ENCODE peak calls at places on chromosomes 6 and 20, in four cellular contexts. E, R, F and Y are unnamed samples.

GRCh38 chr20:36153754-36154695 is 515 bp upstream of the EPB41L1 start:
- DNase-seq in E (peak), R (peak), F (no peak), Y (peak)

GRCh38 chr6:12327391-12327790 is 37.2 kb downstream of the EDN1 start:
- DNase-seq in E (no peak), R (no peak), F (no peak), Y (no peak)

GRCh38 chr6:139062921-139063320 is 34.4 kb downstream of the ABRACL start:
- DNase-seq in E (no peak), R (no peak), F (no peak), Y (no peak)

GRCh38 chr6:36428911-36429310 is 13.7 kb downstream of the PXT1 start:
- DNase-seq in E (no peak), R (no peak), F (no peak), Y (no peak)

GRCh38 chr20:63121246-63121645 is 94.7 kb downstream of the YTHDF1 start:
- DNase-seq in E (peak), R (no peak), F (no peak), Y (no peak)

GRCh38 chr6:47581591-47581990 is 104.0 kb downstream of the CD2AP start:
- DNase-seq in E (no peak), R (no peak), F (no peak), Y (peak)

GRCh38 chr6:154590770-154591169 is 80.3 kb upstream of the CNKSR3 start:
- DNase-seq in E (no peak), R (no peak), F (no peak), Y (no peak)

GRCh38 chr6:18595774-18596528 is 208.8 kb downstream of the RNF144B start:
- DNase-seq in E (no peak), R (peak), F (peak), Y (peak)

GRCh38 chr6:124008689-124009371 is 205.2 kb downstream of the NKAIN2 start:
- DNase-seq in E (no peak), R (no peak), F (no peak), Y (no peak)

GRCh38 chr20:48406462-48407235 is 421.1 kb downstream of the PREX1 start:
- DNase-seq in E (no peak), R (no peak), F (no peak), Y (no peak)

GRCh38 chr6:160831751-160832150 is 129.7 kb downstream of the PLG start:
- DNase-seq in E (no peak), R (no peak), F (no peak), Y (no peak)

GRCh38 chr6:32790306-32790705 is 26.5 kb downstream of the HLA-DOB start:
- DNase-seq in E (no peak), R (no peak), F (no peak), Y (no peak)

GRCh38 chr20:64001607-64002011 is 20.7 kb downstream of the PRPF6 start:
- DNase-seq in E (no peak), R (no peak), F (no peak), Y (no peak)

GRCh38 chr6:57305754-57306153 is 11.7 kb upstream of the PRIM2 start:
- DNase-seq in E (no peak), R (no peak), F (no peak), Y (no peak)

GRCh38 chr20:19823971-19824370 is 65.9 kb downstream of the RIN2 start:
- DNase-seq in E (no peak), R (no peak), F (no peak), Y (no peak)

GRCh38 chr6:3819161-3820110 is 29.7 kb upstream of the FAM50B start:
- DNase-seq in E (no peak), R (no peak), F (no peak), Y (no peak)

GRCh38 chr6:10425973-10426780 is 11.3 kb upstream of the TFAP2A start:
- DNase-seq in E (no peak), R (no peak), F (no peak), Y (no peak)

GRCh38 chr20:38986663-38987062 is 24.5 kb downstream of the DHX35 start:
- DNase-seq in E (no peak), R (no peak), F (no peak), Y (peak)

GRCh38 chr6:41373919-41374617 is 38.7 kb downstream of the NCR2 start:
- DNase-seq in E (no peak), R (no peak), F (no peak), Y (no peak)

GRCh38 chr20:57881466-57882405 is 171.9 kb upstream of the PMEPA1 start:
- DNase-seq in E (no peak), R (no peak), F (no peak), Y (no peak)

GRCh38 chr6:107746461-107747030 is 77.6 kb downstream of the SCML4 start:
- DNase-seq in E (no peak), R (no peak), F (no peak), Y (no peak)

GRCh38 chr6:3296537-3297453 is 38.0 kb downstream of the PSMG4 start:
- DNase-seq in E (no peak), R (peak), F (no peak), Y (no peak)

GRCh38 chr20:63819224-63819917 is 11.7 kb downstream of the ZBTB46 start:
- DNase-seq in E (no peak), R (peak), F (no peak), Y (no peak)

GRCh38 chr20:21103582-21104465 is 2.3 kb downstream of the LINC00237 start:
- DNase-seq in E (no peak), R (no peak), F (no peak), Y (peak)

GRCh38 chr6:4924872-4925271 is 79.0 kb downstream of the RPP40 start:
- DNase-seq in E (no peak), R (no peak), F (no peak), Y (no peak)

GRCh38 chr20:56630086-56630493 is 984 bp downstream of the TFAP2C start:
- DNase-seq in E (peak), R (no peak), F (no peak), Y (peak)

GRCh38 chr6:42514746-42515145 is 49.1 kb upstream of the UBR2 start:
- DNase-seq in E (no peak), R (no peak), F (no peak), Y (no peak)

GRCh38 chr6:27577922-27578321 is 105.0 kb upstream of the ZNF184 start:
- DNase-seq in E (no peak), R (no peak), F (no peak), Y (no peak)

GRCh38 chr6:160462551-160463109 is 114.5 kb downstream of the SLC22A3 start:
- DNase-seq in E (no peak), R (no peak), F (no peak), Y (peak)

DNA sequence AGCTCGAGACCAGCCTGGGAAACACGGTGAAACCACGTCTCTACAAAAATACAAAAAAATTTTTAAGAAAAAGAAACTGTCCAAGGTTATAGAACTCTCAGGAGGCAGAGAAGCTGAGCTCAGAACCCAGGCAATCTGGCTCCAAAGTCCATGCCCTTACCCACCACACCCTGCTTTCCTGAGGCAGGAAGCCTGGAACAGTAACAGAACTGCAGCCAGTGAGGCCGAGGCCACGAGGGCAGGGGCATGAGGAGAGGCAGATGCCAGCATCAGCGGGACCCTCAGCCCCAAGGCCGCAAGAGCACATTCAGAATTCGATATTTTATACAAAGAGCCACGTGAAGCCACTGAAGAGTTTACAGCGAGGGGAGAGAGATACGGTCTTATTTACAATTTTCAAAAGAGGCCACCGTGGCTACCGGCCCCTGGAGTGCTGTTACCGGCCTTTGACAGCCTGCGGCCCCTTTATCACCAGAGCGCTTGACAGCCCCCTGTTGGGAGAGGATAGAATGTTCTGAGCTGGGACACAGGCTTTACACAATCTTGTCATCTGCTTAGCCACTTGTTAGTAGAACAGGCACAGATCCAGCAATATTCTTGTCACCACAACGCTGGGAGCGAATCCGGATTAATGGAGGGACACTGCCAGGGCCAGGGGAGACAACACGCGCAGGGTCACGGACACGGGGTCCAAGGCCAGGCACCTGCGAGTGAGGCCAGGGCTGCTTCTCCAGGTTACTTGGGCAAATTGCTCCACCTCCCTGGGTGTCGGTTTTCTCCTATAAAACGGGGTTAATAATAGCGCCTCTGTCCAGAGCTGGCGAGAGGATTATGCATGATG is 5.6 kb downstream of the SPATA2 start:
- DNase-seq in E (peak), R (no peak), F (no peak), Y (no peak)
- TF ChIP-seq CTCF in E (no peak), R (no peak), F (no peak), Y (no peak)

GRCh38 chr6:29510746-29511300 is 23.1 kb upstream of the MAS1L start:
- DNase-seq in E (no peak), R (no peak), F (no peak), Y (no peak)
- TF ChIP-seq CTCF in E (no peak), R (no peak), F (no peak), Y (no peak)

DNA sequence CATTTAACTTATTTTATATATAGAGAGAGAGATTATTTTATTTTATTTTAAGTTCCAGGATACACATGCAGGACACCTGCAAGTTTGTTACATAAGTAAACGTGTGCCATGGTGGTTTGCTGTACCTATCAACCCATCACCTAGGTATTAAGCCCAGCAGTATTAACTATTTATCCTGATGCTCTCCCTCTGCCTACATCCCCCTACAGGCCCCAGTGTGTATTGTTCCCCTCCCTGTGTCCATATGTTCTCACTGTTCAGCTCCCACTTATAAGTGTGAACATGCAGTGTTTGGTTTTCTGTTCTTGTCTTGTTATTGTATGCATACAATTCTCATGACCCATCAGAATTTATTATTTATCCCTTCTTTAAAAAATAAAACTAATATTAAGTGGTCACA is 34.6 kb downstream of the FKBP1C start:
- DNase-seq in E (no peak), R (no peak), F (no peak), Y (no peak)
- TF ChIP-seq CTCF in E (no peak), R (no peak), F (no peak), Y (no peak)

GRCh38 chr6:14510038-14510437 is 392.5 kb downstream of the CD83 start:
- DNase-seq in E (no peak), R (no peak), F (no peak), Y (no peak)
- TF ChIP-seq CTCF in E (no peak), R (no peak), F (no peak), Y (no peak)

DNA sequence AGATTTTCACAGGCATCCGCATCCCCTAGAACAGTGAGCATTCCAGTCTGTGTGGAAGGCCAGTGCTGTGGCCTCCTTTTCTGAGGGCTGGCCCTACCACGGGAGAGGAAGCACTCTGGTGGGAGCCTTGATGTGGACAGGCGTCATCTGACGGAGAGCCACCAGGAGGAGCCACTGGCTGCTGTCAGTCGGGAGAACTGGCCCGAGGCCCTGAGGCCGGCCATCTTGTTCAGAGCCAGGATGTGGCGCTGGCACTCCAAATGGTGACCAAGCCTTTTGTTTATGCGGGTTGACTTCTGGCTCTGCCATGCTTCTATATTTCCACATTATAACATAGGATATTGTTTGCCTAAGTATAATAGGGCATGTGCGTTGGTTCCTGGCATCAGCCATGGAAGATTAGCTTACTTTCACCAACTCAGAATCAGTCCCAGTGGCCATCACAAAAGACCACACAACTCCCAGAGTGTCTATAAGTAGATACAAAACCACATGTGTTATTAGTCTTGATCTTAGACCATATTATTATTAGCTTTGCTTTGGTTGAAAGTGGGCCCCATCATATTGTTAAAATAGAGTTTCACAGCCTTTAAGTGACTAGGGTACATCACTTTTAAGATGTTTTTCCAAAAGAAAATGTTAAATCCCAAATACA is 273.9 kb upstream of the TAB2 start:
- DNase-seq in E (no peak), R (no peak), F (no peak), Y (no peak)
- TF ChIP-seq CTCF in E (no peak), R (no peak), F (peak), Y (peak)

GRCh38 chr6:143962644-143962929 is 45.5 kb downstream of the PLAGL1 start:
- DNase-seq in E (no peak), R (peak), F (no peak), Y (no peak)
- TF ChIP-seq CTCF in E (no peak), R (no peak), F (no peak), Y (no peak)

GRCh38 chr6:137342607-137343186 is 123.5 kb upstream of the IFNGR1 start:
- DNase-seq in E (no peak), R (no peak), F (no peak), Y (no peak)

GRCh38 chr6:137339929-137340559 is 120.9 kb upstream of the IFNGR1 start:
- DNase-seq in E (no peak), R (no peak), F (no peak), Y (no peak)

GRCh38 chr6:137341721-137342195 is 122.6 kb upstream of the IFNGR1 start:
- DNase-seq in E (peak), R (no peak), F (peak), Y (peak)
- TF ChIP-seq CTCF in E (no peak), R (no peak), F (peak), Y (peak)